ENCODE peak calls at places on chromosomes 12 and 14, in nine cellular contexts. R is thoracic aorta, L is esophagus muscularis mucosa, X is left ventricle myocardium inferior, I is caudate nucleus, M is fibroblast of lung, W is NCI-H774, K is H7, V is fibroblast of the conjunctiva. P is an unnamed sample.

GRCh38 chr12:22118206-22118605 is 72.2 kb downstream of the CMAS start:
- DNase-seq in X (no peak), L (no peak), I (no peak), R (no peak), V (no peak), M (no peak), K (no peak), W (no peak), P (no peak)

GRCh38 chr14:59311723-59312122 is 123.3 kb downstream of the DAAM1 start:
- DNase-seq in V (no peak), L (no peak), I (no peak), K (no peak), M (no peak), R (no peak), X (no peak), W (no peak), P (no peak)

GRCh38 chr14:79712302-79712950 is 498.9 kb downstream of the DIO2 start:
- DNase-seq in W (no peak), L (no peak), K (no peak), M (no peak), I (no peak), R (no peak), V (no peak), X (no peak), P (no peak)

GRCh38 chr12:130331146-130331545 is 6.5 kb upstream of the PIWIL1 start:
- DNase-seq in V (no peak), M (no peak), L (no peak), I (no peak), R (no peak), K (peak; percentile 56), X (no peak), W (no peak), P (no peak)

GRCh38 chr12:116541547-116542344 is 17.4 kb upstream of the MAP1LC3B2 start:
- DNase-seq in I (no peak), K (no peak), W (no peak), X (no peak), L (no peak), M (no peak), R (no peak), V (no peak), P (no peak)

GRCh38 chr14:51357250-51357649 is 117.2 kb downstream of the TMX1 start:
- DNase-seq in R (no peak), L (no peak), W (no peak), M (peak; percentile 10), V (no peak), I (no peak), K (no peak), X (no peak), P (no peak)

GRCh38 chr12:62799766-62800406 is 135.1 kb downstream of the PPM1H start:
- DNase-seq in X (no peak), K (no peak), M (no peak), V (no peak), I (no peak), L (no peak), R (no peak), W (no peak), P (no peak)

GRCh38 chr12:17640615-17641014 is 449.4 kb downstream of the RERGL start:
- DNase-seq in R (no peak), L (no peak), M (no peak), X (no peak), V (no peak), W (no peak), I (no peak), K (no peak), P (no peak)

GRCh38 chr14:52314521-52315354 is 626 bp downstream of the PTGER2 start:
- DNase-seq in X (peak; percentile 26), L (no peak), V (no peak), I (no peak), M (no peak), W (no peak), K (peak; percentile 74), R (no peak), P (peak; percentile 41)

GRCh38 chr12:33223956-33224355 is 215.7 kb downstream of the SYT10 start:
- DNase-seq in K (no peak), V (no peak), I (no peak), W (no peak), R (no peak), X (no peak), L (no peak), M (no peak), P (no peak)

GRCh38 chr12:92080390-92081285 is 65.0 kb downstream of the BTG1 start:
- DNase-seq in W (no peak), K (no peak), L (no peak), V (no peak), R (no peak), X (no peak), M (peak; percentile 68), I (no peak), P (no peak)

P was measured in effector memory CD8-positive, alpha-beta T cell.